ENCODE peak calls at places on chromosome 14, in five cellular contexts. N is mammary epithelial cell, V is HCT116, C is uterus, R is PC-9. F is an unnamed sample. For H3K36me3, the result is how much of the 10 kb centered on the place peaks cover.

GRCh38 chr14:82854131-82854530 is 1320.5 kb upstream of the SEL1L start:
- DNase-seq in N (no peak), V (no peak), C (no peak), R (no peak), F (no peak)

GRCh38 chr14:100155881-100156645 is 3.4 kb downstream of the DEGS2 start:
- DNase-seq in N (no peak), V (no peak), C (no peak), R (no peak), F (no peak)

GRCh38 chr14:35458442-35458841 is 53.9 kb upstream of the NFKBIA start:
- DNase-seq in N (no peak), V (no peak), C (no peak), R (no peak), F (no peak)

GRCh38 chr14:44446965-44447364 is 60.1 kb downstream of the FSCB start:
- DNase-seq in N (no peak), V (no peak), C (no peak), R (no peak), F (no peak)

GRCh38 chr14:26694521-26694920 is 96.7 kb upstream of the NOVA1 start:
- DNase-seq in N (no peak), V (no peak), C (no peak), R (no peak), F (no peak)

GRCh38 chr14:99510556-99511139 is 29.4 kb downstream of the CCNK start:
- DNase-seq in N (no peak), V (no peak), C (no peak), R (no peak), F (no peak)

GRCh38 chr14:68910540-68910939 is 68.6 kb downstream of the ACTN1 start:
- DNase-seq in N (no peak), V (no peak), C (no peak), R (no peak), F (no peak)

GRCh38 chr14:81341405-81342180 is 58.5 kb downstream of the STON2 start:
- DNase-seq in N (no peak), V (no peak), C (no peak), R (no peak), F (no peak)

GRCh38 chr14:29716150-29716549 is 211.5 kb downstream of the PRKD1 start:
- DNase-seq in N (no peak), V (no peak), C (no peak), R (no peak), F (no peak)

GRCh38 chr14:93133476-93133875 is 17.8 kb upstream of the ITPK1 start:
- DNase-seq in N (peak), V (no peak), C (peak), R (peak), F (no peak)

GRCh38 chr14:68810173-68811153 is 17.6 kb upstream of the ZFP36L1 start:
- DNase-seq in N (no peak), V (no peak), C (no peak), R (no peak), F (no peak)

GRCh38 chr14:50222061-50222613 is 9.2 kb downstream of the SOS2 start:
- DNase-seq in N (no peak), V (no peak), C (no peak), R (no peak), F (no peak)

GRCh38 chr14:93333631-93334095 is 827 bp upstream of the BTBD7 start:
- DNase-seq in N (no peak), V (no peak), C (no peak), R (no peak), F (no peak)

GRCh38 chr14:101460521-101460920 is 100.8 kb upstream of the DIO3 start:
- DNase-seq in N (no peak), V (no peak), C (no peak), R (no peak), F (no peak)

GRCh38 chr14:51087024-51087423 is 7.9 kb downstream of the TRIM9 start:
- DNase-seq in N (peak), V (peak), C (peak), R (peak), F (peak)

GRCh38 chr14:91392623-91393303 is 24.9 kb downstream of the CCDC88C start:
- DNase-seq in N (no peak), V (no peak), C (no peak), R (no peak), F (no peak)

GRCh38 chr14:89407856-89408255 is 9.2 kb downstream of the FOXN3 start:
- DNase-seq in N (no peak), V (no peak), C (no peak), R (no peak), F (no peak)

GRCh38 chr14:73723799-73724621 is 9.8 kb upstream of the PNMA1 start:
- DNase-seq in N (peak), V (no peak), C (peak), R (peak), F (no peak)

GRCh38 chr14:90382491-90383125 is 14.2 kb upstream of the CALM1 start:
- DNase-seq in N (peak), V (peak), C (peak), R (peak), F (no peak)

GRCh38 chr14:75562048-75562447 is 16.4 kb upstream of the FLVCR2 start:
- DNase-seq in N (peak), V (no peak), C (no peak), R (peak), F (no peak)

GRCh38 chr14:100540141-100540925 is 46.9 kb downstream of the BEGAIN start:
- DNase-seq in N (no peak), V (no peak), C (peak), R (no peak), F (no peak)

GRCh38 chr14:93239869-93240677 is 33.0 kb downstream of the UBR7 start:
- DNase-seq in N (peak), V (peak), C (no peak), R (no peak), F (no peak)

GRCh38 chr14:72613196-72613974 is 280.5 kb downstream of the DPF3 start:
- DNase-seq in N (no peak), V (no peak), C (peak), R (no peak), F (no peak)

GRCh38 chr14:54593860-54594259 is 26.9 kb downstream of the SAMD4A start:
- DNase-seq in N (peak), V (no peak), C (no peak), R (no peak), F (no peak)

DNA sequence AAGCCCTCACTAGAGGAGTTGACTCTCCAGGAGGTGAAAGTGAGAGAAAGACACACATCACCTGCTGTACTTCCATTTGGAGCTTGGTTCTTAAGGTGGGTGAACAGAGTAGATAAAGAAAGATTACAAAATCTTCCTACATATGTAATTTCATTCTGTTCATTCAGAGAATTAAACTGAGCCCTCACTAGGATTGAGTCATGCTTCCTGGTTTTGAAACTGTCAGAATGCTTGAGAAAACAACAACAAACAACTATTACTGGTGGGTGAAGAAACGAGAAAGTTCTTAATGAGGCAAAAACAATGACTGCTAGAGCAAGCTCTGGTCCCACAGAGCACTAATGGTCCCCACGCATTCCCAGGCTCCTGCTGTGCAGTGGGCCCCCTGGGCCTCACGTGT is 841.7 kb downstream of the VRK1 start:
- DNase-seq in N (no peak), V (no peak), C (no peak), R (no peak), F (no peak)
- H3K4me3 ChIP-seq in N (no peak), V (no peak), C (no peak), R (no peak), F (no peak)

GRCh38 chr14:96299441-96299840 is 43.4 kb downstream of the BDKRB1 start:
- DNase-seq in N (no peak), V (no peak), C (no peak), R (no peak), F (no peak)

GRCh38 chr14:96294246-96294645 is 38.2 kb downstream of the BDKRB1 start:
- DNase-seq in N (no peak), V (no peak), C (no peak), R (no peak), F (no peak)

GRCh38 chr14:96303981-96304380 is 48.0 kb downstream of the BDKRB1 start:
- DNase-seq in N (no peak), V (no peak), C (no peak), R (no peak), F (no peak)

GRCh38 chr14:96297000-96297399 is 41.0 kb downstream of the BDKRB1 start:
- DNase-seq in N (no peak), V (no peak), C (no peak), R (no peak), F (no peak)

DNA sequence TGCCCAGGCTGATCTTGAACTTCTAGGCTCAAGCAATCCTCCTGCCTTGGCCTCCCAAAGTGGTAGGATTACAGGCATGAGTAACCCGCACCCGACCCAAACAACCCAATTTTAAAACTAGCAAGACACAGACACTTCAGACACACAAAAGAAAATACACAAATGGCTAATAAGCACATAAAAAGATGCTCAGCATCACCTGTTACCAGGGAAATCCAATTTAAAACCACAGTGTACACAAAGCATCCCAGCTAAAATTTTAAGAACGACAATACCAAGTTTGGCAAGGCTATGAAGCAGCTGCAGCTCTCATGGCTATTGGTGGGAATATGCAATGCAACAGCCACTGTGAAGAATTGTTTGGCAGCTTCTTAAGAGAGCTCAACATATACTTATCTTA is 42.0 kb downstream of the BDKRB1 start:
- DNase-seq in N (no peak), V (no peak), C (no peak), R (no peak), F (no peak)
- TF ChIP-seq CTCF in N (no peak), V (no peak), C (no peak), R (no peak), F (no peak)

DNA sequence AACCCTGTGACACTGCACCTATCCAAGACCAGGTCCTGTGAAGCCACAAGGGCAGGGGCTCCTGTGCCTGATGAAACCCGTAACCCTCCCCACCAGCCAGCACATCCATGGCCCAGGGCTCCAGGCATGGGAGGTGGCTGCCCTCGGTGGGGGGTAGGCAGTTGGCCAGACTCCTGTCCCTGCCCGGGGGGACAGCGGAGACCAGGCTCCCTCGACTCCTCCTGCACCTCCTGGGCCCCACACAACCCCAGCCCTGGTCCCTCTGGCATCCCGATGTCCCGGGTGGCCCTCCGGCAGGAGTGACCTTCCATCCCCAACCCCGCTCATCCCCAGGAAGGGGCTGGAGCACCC is 11.4 kb downstream of the AKT1 start:
- DNase-seq in N (no peak), V (no peak), C (no peak), R (no peak), F (no peak)
- H3K36me3 ChIP-seq in N (under half), V (under half), C (under half), R (under half), F (under half)

GRCh38 chr14:61470261-61470953 is 149.0 kb downstream of the PRKCH start:
- DNase-seq in N (peak), V (no peak), C (no peak), R (no peak), F (no peak)
- H3K4me3 ChIP-seq in N (no peak), V (no peak), C (no peak), R (no peak), F (no peak)

DNA sequence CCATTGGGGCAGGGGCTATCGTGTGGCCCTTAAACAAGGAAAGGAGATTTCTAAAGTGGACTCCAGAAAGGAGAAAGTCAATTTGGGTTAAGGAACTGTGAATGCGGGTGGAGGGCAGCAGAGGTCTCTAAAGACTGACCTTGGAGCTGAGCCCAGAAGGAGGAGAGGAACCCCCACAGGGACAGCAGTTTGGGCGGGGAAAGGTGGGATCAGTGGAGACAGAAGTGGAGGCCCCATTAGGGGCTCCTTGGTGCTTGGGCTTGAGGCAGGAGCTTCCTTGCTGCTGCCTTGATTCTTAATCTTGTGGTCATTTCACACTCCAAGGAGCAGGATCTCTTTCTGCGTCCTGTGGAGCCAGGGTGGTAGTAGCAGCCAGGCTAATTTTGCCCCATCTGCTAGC is 1.5 kb upstream of the CLMN start:
- DNase-seq in N (no peak), V (no peak), C (no peak), R (no peak), F (no peak)
- TF ChIP-seq CTCF in N (no peak), V (no peak), C (no peak), R (no peak), F (no peak)

GRCh38 chr14:21419528-21419927 is 35.7 kb upstream of the SUPT16H start:
- DNase-seq in N (no peak), V (no peak), C (no peak), R (no peak), F (no peak)

GRCh38 chr14:21415329-21415728 is 31.5 kb upstream of the SUPT16H start:
- DNase-seq in N (no peak), V (no peak), C (no peak), R (no peak), F (no peak)

GRCh38 chr14:21414137-21414631 is 30.4 kb upstream of the SUPT16H start:
- DNase-seq in N (no peak), V (no peak), C (no peak), R (no peak), F (peak)
- H3K36me3 ChIP-seq in N (under half), V (half or more), C (under half), R (under half), F (under half)

F was measured in GM06990.